ENCODE peak calls at places on chromosome 16, in six cellular contexts. F is GM12878, L is GM12891, C is H1, Q is HepG2, G is K562. Z is an unnamed sample.

GRCh38 chr16:70396209-70396904 is 42.5 kb downstream of the ST3GAL2 start:
- DNase-seq in C (no peak), Q (no peak), G (peak; percentile 79), L (no peak), F (no peak), Z (no peak)

GRCh38 chr16:86991679-86992078 is 325.5 kb downstream of the C16orf95 start:
- DNase-seq in L (no peak), G (no peak), Q (no peak), C (no peak), F (no peak), Z (no peak)

GRCh38 chr16:66927012-66927436 is 1.7 kb upstream of the RRAD start:
- DNase-seq in G (no peak), F (no peak), Q (peak; percentile 68), C (no peak), L (no peak), Z (no peak)

GRCh38 chr16:22813946-22814325 is at the start of gene HS3ST2:
- DNase-seq in C (peak; percentile 83), Q (no peak), L (no peak), G (no peak), F (no peak), Z (no peak)

GRCh38 chr16:29649560-29650494 is 13.2 kb upstream of the SPN start:
- DNase-seq in Q (no peak), G (no peak), F (no peak), L (no peak), C (no peak), Z (no peak)

GRCh38 chr16:48531011-48531962 is 78.7 kb downstream of the N4BP1 start:
- DNase-seq in G (no peak), C (no peak), Q (no peak), L (no peak), F (no peak), Z (no peak)

GRCh38 chr16:48162839-48163410 is 7.1 kb upstream of the ABCC12 start:
- DNase-seq in L (no peak), C (no peak), G (no peak), F (no peak), Q (no peak), Z (no peak)

GRCh38 chr16:51763072-51763658 is 612.1 kb upstream of the SALL1 start:
- DNase-seq in G (no peak), Q (no peak), L (no peak), C (no peak), F (no peak), Z (no peak)

GRCh38 chr16:67438824-67439393 is 8.0 kb downstream of the HSD11B2 start:
- DNase-seq in Q (no peak), L (no peak), G (no peak), C (no peak), F (no peak), Z (no peak)

GRCh38 chr16:14369734-14370598 is 260.1 kb downstream of the PARN start:
- DNase-seq in F (no peak), G (no peak), L (no peak), C (no peak), Q (no peak), Z (no peak)

GRCh38 chr16:64017789-64018188 is 1104.1 kb downstream of the CDH11 start:
- DNase-seq in F (no peak), G (no peak), C (no peak), L (no peak), Q (no peak), Z (no peak)

DNA sequence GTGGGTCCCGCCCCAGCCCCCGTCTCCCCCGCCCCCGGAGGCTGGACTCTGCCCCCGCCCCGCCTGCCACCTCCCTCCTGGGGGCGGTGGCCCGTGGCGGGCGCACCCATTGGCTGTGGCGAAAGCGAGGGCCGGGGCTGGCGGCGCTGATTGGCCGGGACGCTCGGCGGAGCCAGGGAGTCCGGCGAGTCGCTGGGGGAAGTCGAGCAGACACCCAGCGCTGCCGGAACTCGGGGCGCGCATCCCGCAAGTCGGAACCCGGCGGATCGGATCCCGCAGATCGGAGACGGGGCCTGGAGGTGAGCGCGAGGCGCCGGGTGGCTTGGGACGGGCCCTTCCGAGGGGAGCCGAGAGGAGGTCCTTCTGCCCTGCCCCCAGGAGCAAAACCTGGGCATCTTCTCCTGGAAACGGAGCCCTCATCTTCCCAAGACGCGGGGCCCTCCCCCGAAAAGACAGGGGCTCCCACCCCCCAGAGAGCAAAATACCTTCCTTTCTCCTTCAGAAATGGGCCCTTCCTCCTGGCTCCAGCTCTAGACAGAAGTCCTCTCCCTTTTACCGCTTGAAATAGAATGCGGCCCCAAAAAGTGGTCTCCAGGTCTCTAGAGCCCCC is at the start of gene ABAT:
- DNase-seq in F (peak; percentile 33), C (peak; percentile 91), L (peak; percentile 98), Q (peak; percentile 91), G (peak; percentile 97), Z (peak; percentile 98)
- TF ChIP-seq POLR2A in F (peak; percentile 88), C (peak; percentile 57), L (peak; percentile 42), Q (peak; percentile 88), G (no peak), Z (peak; percentile 54)

GRCh38 chr16:54928421-54929089 is 2.1 kb upstream of the IRX5 start:
- DNase-seq in L (no peak), F (no peak), Q (no peak), G (peak; percentile 73), C (peak; percentile 55), Z (no peak)
- TF ChIP-seq TAF1 in L (no peak), F (no peak), Q (no peak), G (no peak), C (peak; percentile 24), Z (no peak)

DNA sequence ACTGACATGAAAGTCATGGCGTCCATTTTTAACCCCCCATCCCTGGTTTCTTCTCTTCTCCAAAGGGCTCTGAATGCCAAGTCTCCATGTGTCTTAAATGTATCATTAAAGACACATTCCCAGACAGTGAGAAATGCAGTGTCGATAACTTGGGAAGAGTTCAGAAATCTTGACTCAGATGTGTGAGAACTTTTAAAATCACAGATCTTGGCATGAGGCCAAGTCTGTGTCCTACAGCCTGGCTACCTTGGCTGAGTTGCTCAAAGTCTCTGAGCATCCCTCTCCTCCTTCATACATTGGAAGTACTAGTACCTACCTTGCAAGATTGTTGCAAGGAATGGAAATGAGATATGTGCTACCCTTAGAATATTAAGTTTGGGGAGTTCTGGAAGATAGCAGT is 1046.5 kb upstream of the RBFOX1 start:
- DNase-seq in Q (no peak), F (no peak), C (peak; percentile 2), L (no peak), G (no peak), Z (no peak)
- TF ChIP-seq POLR2A in Q (no peak), F (no peak), C (no peak), L (no peak), G (no peak), Z (no peak)

DNA sequence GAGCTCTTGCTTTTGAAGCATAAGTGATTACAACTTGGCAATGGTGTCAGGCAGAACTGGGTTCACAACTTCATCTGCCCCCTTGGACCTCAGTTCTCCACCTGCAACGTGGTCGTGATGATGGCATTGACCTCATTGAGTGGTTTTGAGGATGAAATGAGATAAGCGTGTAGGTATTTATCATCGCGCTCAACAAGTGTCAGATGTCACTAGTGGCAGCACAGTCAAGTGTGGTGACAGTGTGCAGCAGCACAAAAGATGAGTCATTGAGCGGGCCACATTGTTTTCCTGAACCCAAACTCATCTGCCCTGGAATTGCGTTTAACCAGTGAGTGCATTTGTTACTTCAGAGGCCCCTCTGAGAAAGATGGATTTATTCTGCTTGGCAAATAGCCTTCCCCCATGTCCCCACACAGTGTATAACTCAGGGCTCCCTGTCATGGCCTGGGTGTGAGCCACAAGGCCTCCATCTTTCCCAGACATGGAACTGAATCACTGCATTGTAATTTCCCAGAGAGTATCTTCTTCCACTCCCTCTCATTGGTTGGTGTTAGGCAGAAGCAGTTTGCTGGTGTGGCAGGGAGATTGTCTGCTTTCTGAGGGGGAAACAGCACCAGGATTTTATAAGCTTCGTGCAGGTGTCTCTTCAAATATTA is 20.9 kb downstream of the IRX3 start:
- DNase-seq in F (no peak), C (no peak), L (no peak), G (no peak), Q (peak; percentile 65), Z (no peak)
- TF ChIP-seq TAF1 in F (no peak), C (no peak), L (no peak), G (no peak), Q (no peak), Z (no peak)

GRCh38 chr16:75235721-75236193 is 15.7 kb downstream of the BCAR1 start:
- DNase-seq in C (no peak), L (no peak), G (no peak), F (no peak), Q (no peak), Z (no peak)
- TF ChIP-seq POLR2A in C (peak; percentile 32), L (no peak), G (no peak), F (no peak), Q (peak; percentile 45), Z (no peak)

DNA sequence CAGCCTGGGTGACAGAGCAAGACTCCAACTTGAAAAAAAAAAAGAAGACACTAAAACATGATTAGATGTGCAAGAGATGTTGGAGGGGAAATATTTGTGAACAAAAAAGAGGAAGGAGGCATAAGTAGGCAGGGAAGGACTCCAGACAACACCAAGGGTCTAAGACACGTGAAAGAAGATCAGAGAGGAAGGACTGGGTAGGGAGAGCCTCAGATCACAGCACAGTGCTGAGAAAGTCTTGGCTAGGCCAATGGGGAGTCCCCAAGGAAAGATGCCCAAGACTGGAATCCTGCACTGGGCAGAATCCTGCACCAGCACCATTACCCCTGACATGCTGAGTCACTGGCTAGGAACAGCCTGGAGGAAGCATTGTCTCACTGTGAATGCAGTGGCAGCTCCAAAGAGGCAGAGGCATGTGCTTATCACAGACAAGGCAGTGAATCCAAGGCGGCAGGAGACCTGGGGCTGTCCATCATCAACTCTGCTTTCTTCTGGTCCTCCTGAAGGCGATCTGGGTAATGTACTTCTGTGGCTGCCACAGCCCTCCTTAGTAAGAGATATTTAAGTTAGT is 19.2 kb downstream of the CLEC19A start:
- DNase-seq in G (no peak), C (no peak), Q (no peak), F (no peak), L (no peak), Z (no peak)
- TF ChIP-seq TAF1 in G (no peak), C (no peak), Q (no peak), F (no peak), L (no peak), Z (no peak)

GRCh38 chr16:4275861-4276260 is 3.0 kb upstream of the TFAP4 start:
- DNase-seq in Q (no peak), C (no peak), F (no peak), L (no peak), G (no peak), Z (no peak)

GRCh38 chr16:4271176-4272113 is 1.4 kb downstream of the TFAP4 start:
- DNase-seq in G (peak; percentile 88), Q (peak; percentile 91), L (peak; percentile 88), C (peak; percentile 91), F (peak; percentile 52), Z (peak; percentile 90)

GRCh38 chr16:4270595-4270994 is 2.2 kb downstream of the TFAP4 start:
- DNase-seq in L (no peak), Q (no peak), C (no peak), F (no peak), G (no peak), Z (no peak)

GRCh38 chr16:4272114-4272954 is 489 bp downstream of the TFAP4 start:
- DNase-seq in F (no peak), G (peak; percentile 59), Q (peak; percentile 35), L (no peak), C (peak; percentile 69), Z (no peak)

DNA sequence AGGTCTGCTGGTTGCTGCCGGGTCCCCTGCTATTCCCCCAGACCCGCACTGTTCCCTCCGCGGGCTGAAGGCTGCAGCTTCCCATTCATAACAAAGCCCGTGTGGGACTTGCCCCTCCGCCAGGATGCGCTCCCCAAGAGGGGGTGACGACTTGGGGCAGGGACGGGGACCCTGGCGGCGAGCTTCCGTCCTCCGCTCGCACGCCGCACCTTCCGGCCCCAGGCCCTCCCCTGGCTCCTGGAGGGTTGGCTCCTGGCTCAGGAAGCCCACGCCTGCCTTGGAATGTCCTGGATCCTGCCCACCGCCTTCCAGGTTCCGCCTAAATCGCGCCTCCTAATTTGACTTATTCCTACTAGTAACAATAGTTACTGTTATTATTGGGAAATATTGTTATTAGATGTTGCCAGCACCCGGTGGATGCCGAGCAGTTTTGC is 1.1 kb upstream of the TFAP4 start:
- DNase-seq in L (no peak), C (peak; percentile 82), Q (peak; percentile 32), G (no peak), F (no peak), Z (peak; percentile 58)
- TF ChIP-seq POLR2A in L (no peak), C (peak; percentile 58), Q (peak; percentile 59), G (no peak), F (no peak), Z (no peak)

Z was measured in GM12892.